ENCODE peak calls at places on chromosomes 12 and 14, in six cellular contexts. One of them, this sample, is unnamed.

GRCh38 chr12:19150273-19150895 is 20.9 kb downstream of the PLEKHA5 start:
- DNase-seq in choroid plexus epithelial cell: peak
- DNase-seq in amniotic stem cell: no peak
- DNase-seq in nephron progenitor cell: no peak
- DNase-seq in IMR-90: no peak
- DNase-seq in AG08396: no peak
- DNase-seq in this sample: no peak

GRCh38 chr12:41277019-41277770 is 89.1 kb downstream of the PDZRN4 start:
- DNase-seq in choroid plexus epithelial cell: peak
- DNase-seq in amniotic stem cell: peak
- DNase-seq in nephron progenitor cell: peak
- DNase-seq in IMR-90: peak
- DNase-seq in AG08396: peak
- DNase-seq in this sample: peak

GRCh38 chr12:26939953-26940352 is 1.7 kb downstream of the FGFR1OP2 start:
- DNase-seq in choroid plexus epithelial cell: no peak
- DNase-seq in amniotic stem cell: no peak
- DNase-seq in nephron progenitor cell: no peak
- DNase-seq in IMR-90: no peak
- DNase-seq in AG08396: no peak
- DNase-seq in this sample: no peak

GRCh38 chr12:113162102-113163029 is 12.8 kb downstream of the CFAP73 start:
- DNase-seq in choroid plexus epithelial cell: peak
- DNase-seq in amniotic stem cell: no peak
- DNase-seq in nephron progenitor cell: no peak
- DNase-seq in IMR-90: peak
- DNase-seq in AG08396: peak
- DNase-seq in this sample: no peak

GRCh38 chr12:95204141-95204866 is 13.0 kb downstream of the FGD6 start:
- DNase-seq in choroid plexus epithelial cell: peak
- DNase-seq in amniotic stem cell: peak
- DNase-seq in nephron progenitor cell: no peak
- DNase-seq in IMR-90: peak
- DNase-seq in AG08396: peak
- DNase-seq in this sample: no peak

GRCh38 chr12:95653761-95654546 is 102.7 kb upstream of the USP44 start:
- DNase-seq in choroid plexus epithelial cell: peak
- DNase-seq in amniotic stem cell: peak
- DNase-seq in nephron progenitor cell: no peak
- DNase-seq in IMR-90: peak
- DNase-seq in AG08396: peak
- DNase-seq in this sample: no peak

GRCh38 chr14:98819132-98819866 is 452.7 kb downstream of the BCL11B start:
- DNase-seq in choroid plexus epithelial cell: no peak
- DNase-seq in amniotic stem cell: no peak
- DNase-seq in nephron progenitor cell: no peak
- DNase-seq in IMR-90: no peak
- DNase-seq in AG08396: no peak
- DNase-seq in this sample: no peak

GRCh38 chr12:82519508-82519907 is 161.2 kb downstream of the METTL25 start:
- DNase-seq in choroid plexus epithelial cell: no peak
- DNase-seq in amniotic stem cell: no peak
- DNase-seq in nephron progenitor cell: no peak
- DNase-seq in IMR-90: no peak
- DNase-seq in AG08396: no peak
- DNase-seq in this sample: no peak

GRCh38 chr14:39230416-39230815 is 3.3 kb upstream of the MIA2 start:
- DNase-seq in choroid plexus epithelial cell: no peak
- DNase-seq in amniotic stem cell: no peak
- DNase-seq in nephron progenitor cell: no peak
- DNase-seq in IMR-90: peak
- DNase-seq in AG08396: no peak
- DNase-seq in this sample: no peak

GRCh38 chr12:24854017-24854416 is 94.9 kb downstream of the BCAT1 start:
- DNase-seq in choroid plexus epithelial cell: no peak
- DNase-seq in amniotic stem cell: no peak
- DNase-seq in nephron progenitor cell: no peak
- DNase-seq in IMR-90: no peak
- DNase-seq in AG08396: no peak
- DNase-seq in this sample: no peak

GRCh38 chr12:14249368-14249767 is 116.1 kb upstream of the ATF7IP start:
- DNase-seq in choroid plexus epithelial cell: no peak
- DNase-seq in amniotic stem cell: no peak
- DNase-seq in nephron progenitor cell: no peak
- DNase-seq in IMR-90: no peak
- DNase-seq in AG08396: no peak
- DNase-seq in this sample: no peak

GRCh38 chr12:22672951-22673350 is 48.0 kb downstream of the ETNK1 start:
- DNase-seq in choroid plexus epithelial cell: peak
- DNase-seq in amniotic stem cell: peak
- DNase-seq in nephron progenitor cell: no peak
- DNase-seq in IMR-90: peak
- DNase-seq in AG08396: peak
- DNase-seq in this sample: no peak

GRCh38 chr14:52399886-52400599 is 85.9 kb downstream of the PTGER2 start:
- DNase-seq in choroid plexus epithelial cell: peak
- DNase-seq in amniotic stem cell: peak
- DNase-seq in nephron progenitor cell: no peak
- DNase-seq in IMR-90: peak
- DNase-seq in AG08396: peak
- DNase-seq in this sample: no peak

GRCh38 chr12:131559517-131560516 is 151.1 kb upstream of the SFSWAP start:
- DNase-seq in choroid plexus epithelial cell: no peak
- DNase-seq in amniotic stem cell: no peak
- DNase-seq in nephron progenitor cell: no peak
- DNase-seq in IMR-90: no peak
- DNase-seq in AG08396: no peak
- DNase-seq in this sample: no peak

GRCh38 chr14:53865716-53866115 is 90.9 kb downstream of the BMP4 start:
- DNase-seq in choroid plexus epithelial cell: no peak
- DNase-seq in amniotic stem cell: no peak
- DNase-seq in nephron progenitor cell: no peak
- DNase-seq in IMR-90: no peak
- DNase-seq in AG08396: no peak
- DNase-seq in this sample: no peak

GRCh38 chr12:10363922-10364838 is 25.7 kb downstream of the KLRK1 start:
- DNase-seq in choroid plexus epithelial cell: peak
- DNase-seq in amniotic stem cell: no peak
- DNase-seq in nephron progenitor cell: no peak
- DNase-seq in IMR-90: peak
- DNase-seq in AG08396: peak
- DNase-seq in this sample: no peak

GRCh38 chr12:83763425-83763824 is 1076.7 kb downstream of the TMTC2 start:
- DNase-seq in choroid plexus epithelial cell: peak
- DNase-seq in amniotic stem cell: no peak
- DNase-seq in nephron progenitor cell: no peak
- DNase-seq in IMR-90: no peak
- DNase-seq in AG08396: no peak
- DNase-seq in this sample: no peak

GRCh38 chr14:101577221-101577909 is 16.1 kb downstream of the DIO3 start:
- DNase-seq in choroid plexus epithelial cell: no peak
- DNase-seq in amniotic stem cell: no peak
- DNase-seq in nephron progenitor cell: no peak
- DNase-seq in IMR-90: no peak
- DNase-seq in AG08396: no peak
- DNase-seq in this sample: no peak

GRCh38 chr14:73651005-73651404 is 6.2 kb downstream of the DNAL1 start:
- DNase-seq in choroid plexus epithelial cell: no peak
- DNase-seq in amniotic stem cell: no peak
- DNase-seq in nephron progenitor cell: no peak
- DNase-seq in IMR-90: no peak
- DNase-seq in AG08396: no peak
- DNase-seq in this sample: no peak

GRCh38 chr12:132204064-132204821 is 60.0 kb downstream of the NOC4L start:
- DNase-seq in choroid plexus epithelial cell: no peak
- DNase-seq in amniotic stem cell: no peak
- DNase-seq in nephron progenitor cell: no peak
- DNase-seq in IMR-90: no peak
- DNase-seq in AG08396: no peak
- DNase-seq in this sample: no peak

GRCh38 chr14:104224516-104225281 is 86.3 kb downstream of the KIF26A start:
- DNase-seq in choroid plexus epithelial cell: peak
- DNase-seq in amniotic stem cell: no peak
- DNase-seq in nephron progenitor cell: peak
- DNase-seq in IMR-90: no peak
- DNase-seq in AG08396: no peak
- DNase-seq in this sample: no peak

GRCh38 chr12:120327593-120327992 is at the start of gene PLA2G1B:
- DNase-seq in choroid plexus epithelial cell: no peak
- DNase-seq in amniotic stem cell: no peak
- DNase-seq in nephron progenitor cell: no peak
- DNase-seq in IMR-90: no peak
- DNase-seq in AG08396: no peak
- DNase-seq in this sample: no peak

GRCh38 chr12:103028881-103029280 is 71.4 kb downstream of the ASCL1 start:
- DNase-seq in choroid plexus epithelial cell: no peak
- DNase-seq in amniotic stem cell: no peak
- DNase-seq in nephron progenitor cell: no peak
- DNase-seq in IMR-90: no peak
- DNase-seq in AG08396: no peak
- DNase-seq in this sample: no peak

GRCh38 chr14:24075485-24076301 is 4.3 kb downstream of the CPNE6 start:
- DNase-seq in choroid plexus epithelial cell: no peak
- DNase-seq in amniotic stem cell: no peak
- DNase-seq in nephron progenitor cell: no peak
- DNase-seq in IMR-90: no peak
- DNase-seq in AG08396: no peak
- DNase-seq in this sample: no peak

GRCh38 chr14:101018561-101019290 is 115.2 kb upstream of the RTL1 start:
- DNase-seq in choroid plexus epithelial cell: no peak
- DNase-seq in amniotic stem cell: no peak
- DNase-seq in nephron progenitor cell: no peak
- DNase-seq in IMR-90: no peak
- DNase-seq in AG08396: no peak
- DNase-seq in this sample: no peak

GRCh38 chr12:52903855-52904508 is 894 bp downstream of the KRT8 start:
- DNase-seq in choroid plexus epithelial cell: peak
- DNase-seq in amniotic stem cell: no peak
- DNase-seq in nephron progenitor cell: peak
- DNase-seq in IMR-90: no peak
- DNase-seq in AG08396: peak
- DNase-seq in this sample: no peak

GRCh38 chr12:12032771-12033588 is 37.8 kb upstream of the BCL2L14 start:
- DNase-seq in choroid plexus epithelial cell: peak
- DNase-seq in amniotic stem cell: peak
- DNase-seq in nephron progenitor cell: peak
- DNase-seq in IMR-90: peak
- DNase-seq in AG08396: peak
- DNase-seq in this sample: peak

GRCh38 chr12:57571926-57572762 is 18.8 kb upstream of the PIP4K2C start:
- DNase-seq in choroid plexus epithelial cell: no peak
- DNase-seq in amniotic stem cell: no peak
- DNase-seq in nephron progenitor cell: no peak
- DNase-seq in IMR-90: no peak
- DNase-seq in AG08396: no peak
- DNase-seq in this sample: no peak

GRCh38 chr12:25071366-25071765 is 122.5 kb upstream of the BCAT1 start:
- DNase-seq in choroid plexus epithelial cell: no peak
- DNase-seq in amniotic stem cell: no peak
- DNase-seq in nephron progenitor cell: no peak
- DNase-seq in IMR-90: no peak
- DNase-seq in AG08396: no peak
- DNase-seq in this sample: no peak

GRCh38 chr12:50041461-50041860 is 15.9 kb upstream of the ASIC1 start:
- DNase-seq in choroid plexus epithelial cell: no peak
- DNase-seq in amniotic stem cell: no peak
- DNase-seq in nephron progenitor cell: no peak
- DNase-seq in IMR-90: no peak
- DNase-seq in AG08396: no peak
- DNase-seq in this sample: no peak

GRCh38 chr12:26746315-26746714 is 86.7 kb downstream of the ITPR2 start:
- DNase-seq in choroid plexus epithelial cell: peak
- DNase-seq in amniotic stem cell: no peak
- DNase-seq in nephron progenitor cell: no peak
- DNase-seq in IMR-90: peak
- DNase-seq in AG08396: peak
- DNase-seq in this sample: no peak

GRCh38 chr12:12539411-12539810 is 23.3 kb downstream of the DUSP16 start:
- DNase-seq in choroid plexus epithelial cell: no peak
- DNase-seq in amniotic stem cell: no peak
- DNase-seq in nephron progenitor cell: no peak
- DNase-seq in IMR-90: peak
- DNase-seq in AG08396: no peak
- DNase-seq in this sample: no peak